ENCODE peak calls at places on chromosomes 2 and 18, in seven cellular contexts. S is amniotic stem cell, I is heart left ventricle, L is T-cell, H is C1 segment of cervical spinal cord, E is mesendoderm, P is NCI-H1092 treated with DMSO at 0.1 percent for 48 hours. N is an unnamed sample.
A peak's percentile ranks its signal among the peaks of the same experiment; 100 is the strongest.

GRCh38 chr2:162828545-162828944 is 10.0 kb downstream of the KCNH7 start:
- DNase-seq in I (no peak), E (no peak), L (no peak), S (no peak), H (no peak), P (no peak), N (peak; percentile 20)

GRCh38 chr2:181320638-181321037 is 136.5 kb upstream of the ITGA4 start:
- DNase-seq in E (no peak), I (no peak), P (no peak), S (no peak), H (no peak), L (no peak), N (no peak)

GRCh38 chr2:36433311-36434217 is 78.0 kb downstream of the CRIM1 start:
- DNase-seq in S (peak; percentile 49), H (no peak), P (no peak), E (no peak), I (peak; percentile 46), L (no peak), N (no peak)

GRCh38 chr18:14914126-14914525 is 166.2 kb downstream of the ANKRD30B start:
- DNase-seq in E (no peak), L (no peak), S (no peak), I (no peak), P (no peak), H (no peak), N (no peak)

GRCh38 chr2:144703852-144704324 is 184.0 kb upstream of the ZEB2 start:
- DNase-seq in S (peak; percentile 4), L (no peak), H (no peak), P (no peak), I (no peak), E (peak; percentile 30), N (no peak)

GRCh38 chr2:180015951-180016709 is 9.0 kb upstream of the CWC22 start:
- DNase-seq in E (no peak), L (no peak), H (no peak), I (no peak), P (no peak), S (peak; percentile 77), N (no peak)

GRCh38 chr2:44392338-44392943 is 30.7 kb downstream of the CAMKMT start:
- DNase-seq in H (no peak), P (peak; percentile 16), L (peak; percentile 53), I (peak; percentile 16), S (peak; percentile 19), E (peak; percentile 21), N (peak; percentile 41)

GRCh38 chr2:231297108-231297908 is 98.2 kb upstream of the B3GNT7 start:
- DNase-seq in L (peak; percentile 4), P (peak; percentile 4), I (peak; percentile 45), H (peak; percentile 43), S (peak; percentile 2), E (peak; percentile 85), N (peak; percentile 64)

GRCh38 chr2:221817052-221817451 is 244.9 kb upstream of the EPHA4 start:
- DNase-seq in I (no peak), P (no peak), E (no peak), L (no peak), H (no peak), S (no peak), N (no peak)

GRCh38 chr2:161981016-161981415 is 93.0 kb downstream of the DPP4 start:
- DNase-seq in E (no peak), L (no peak), H (no peak), S (no peak), I (no peak), P (no peak), N (peak; percentile 90)

GRCh38 chr2:207203056-207203455 is 37.3 kb upstream of the KLF7 start:
- DNase-seq in P (no peak), S (no peak), L (no peak), I (no peak), E (no peak), H (no peak), N (no peak)

GRCh38 chr2:31739156-31739555 is 158.4 kb upstream of the SRD5A2 start:
- DNase-seq in H (no peak), L (no peak), E (no peak), I (no peak), S (no peak), P (no peak), N (no peak)

GRCh38 chr2:47072018-47072691 is 83.0 kb downstream of the STPG4 start:
- DNase-seq in L (no peak), S (no peak), H (peak; percentile 80), E (no peak), P (no peak), I (peak; percentile 92), N (no peak)

GRCh38 chr18:22694954-22695353 is 238.2 kb upstream of the RBBP8 start:
- DNase-seq in E (peak; percentile 74), P (no peak), H (no peak), S (peak; percentile 94), L (no peak), I (peak; percentile 35), N (no peak)

GRCh38 chr2:171307560-171307959 is 126.2 kb downstream of the METTL8 start:
- DNase-seq in L (no peak), S (no peak), I (no peak), E (no peak), P (no peak), H (no peak), N (no peak)

GRCh38 chr18:30684825-30685481 is 357.6 kb downstream of the DSC3 start:
- DNase-seq in I (no peak), E (peak; percentile 37), S (no peak), L (no peak), H (no peak), P (no peak), N (no peak)

GRCh38 chr2:128452536-128453530 is 134.2 kb upstream of the HS6ST1 start:
- DNase-seq in E (no peak), P (no peak), H (no peak), L (no peak), I (no peak), S (no peak), N (no peak)

GRCh38 chr2:172813314-172813888 is 77.8 kb downstream of the RAPGEF4 start:
- DNase-seq in S (no peak), E (peak; percentile 26), L (no peak), I (no peak), H (no peak), P (no peak), N (peak; percentile 36)

GRCh38 chr2:120344214-120344990 is 1.5 kb upstream of the INHBB start:
- DNase-seq in S (no peak), I (no peak), E (no peak), H (peak; percentile 16), P (peak; percentile 3), L (no peak), N (no peak)

GRCh38 chr2:176744156-176744555 is 468.4 kb upstream of the HNRNPA3 start:
- DNase-seq in S (no peak), P (no peak), I (no peak), E (no peak), H (no peak), L (no peak), N (peak; percentile 8)

GRCh38 chr2:221529943-221530652 is 42.0 kb downstream of the EPHA4 start:
- DNase-seq in E (no peak), P (no peak), I (no peak), L (no peak), H (no peak), S (peak; percentile 4), N (no peak)

GRCh38 chr18:41989508-41989907 is 34.5 kb downstream of the PIK3C3 start:
- DNase-seq in H (no peak), S (no peak), P (no peak), L (no peak), E (no peak), I (no peak), N (no peak)

GRCh38 chr2:86430368-86430767 is 10.8 kb upstream of the KDM3A start:
- DNase-seq in I (no peak), E (no peak), S (no peak), P (no peak), L (no peak), H (no peak), N (no peak)

GRCh38 chr2:56357655-56358295 is 174.0 kb downstream of the CCDC85A start:
- DNase-seq in P (peak; percentile 66), H (no peak), L (no peak), E (no peak), I (no peak), S (no peak), N (no peak)

GRCh38 chr18:22191986-22192385 is 22.6 kb downstream of the GATA6 start:
- DNase-seq in P (no peak), L (no peak), E (no peak), S (no peak), I (no peak), H (no peak), N (no peak)

GRCh38 chr2:25617948-25618646 is 55.3 kb downstream of the DTNB start:
- DNase-seq in S (peak; percentile 66), L (no peak), E (no peak), P (no peak), H (no peak), I (peak; percentile 14), N (no peak)

GRCh38 chr2:1655461-1655860 is 88.9 kb downstream of the PXDN start:
- DNase-seq in L (no peak), P (no peak), S (no peak), E (no peak), H (no peak), I (no peak), N (no peak)

GRCh38 chr2:45651415-45652089 is at the start of gene PRKCE:
- DNase-seq in S (no peak), E (no peak), P (no peak), H (peak; percentile 65), I (peak; percentile 69), L (peak; percentile 46), N (peak; percentile 60)

GRCh38 chr2:133344864-133345263 is 223.4 kb downstream of the NCKAP5 start:
- DNase-seq in H (no peak), P (no peak), I (no peak), S (no peak), E (no peak), L (no peak), N (peak; percentile 33)

GRCh38 chr2:54482725-54483124 is 26.6 kb downstream of the SPTBN1 start:
- DNase-seq in S (peak; percentile 32), H (no peak), L (no peak), I (no peak), P (no peak), E (peak; percentile 73), N (no peak)

GRCh38 chr2:4539121-4539520 is 835.7 kb downstream of the DCDC2C start:
- DNase-seq in P (no peak), H (no peak), S (no peak), E (no peak), L (no peak), I (no peak), N (no peak)

GRCh38 chr2:72574886-72575285 is 250.9 kb downstream of the EXOC6B start:
- DNase-seq in E (no peak), I (no peak), H (no peak), S (no peak), L (no peak), P (no peak), N (no peak)

GRCh38 chr2:110720547-110720946 is 11.8 kb upstream of the ACOXL start:
- DNase-seq in E (no peak), H (no peak), I (no peak), L (no peak), S (no peak), P (no peak), N (no peak)

GRCh38 chr18:9454061-9454703 is 21.1 kb upstream of the RALBP1 start:
- DNase-seq in P (no peak), I (no peak), E (no peak), L (no peak), H (no peak), S (no peak), N (no peak)

GRCh38 chr18:77141401-77142118 is 9.0 kb upstream of the MBP start:
- DNase-seq in S (no peak), H (no peak), L (no peak), I (no peak), P (no peak), E (no peak), N (no peak)

GRCh38 chr2:237968048-237968862 is 1.4 kb downstream of the UBE2F start:
- DNase-seq in S (no peak), E (no peak), H (peak; percentile 41), P (no peak), I (peak; percentile 41), L (peak; percentile 38), N (peak; percentile 39)